ENCODE peak calls at places on chromosomes 2 and 18, in eight cellular contexts. One of them, this sample, is unnamed.

GRCh38 chr2:234444888-234445287 is 52.0 kb downstream of the ARL4C start:
- DNase-seq in activated effector memory CD4-positive, alpha-beta T cell treated with anti-CD3 and anti-CD28 coated beads, Interleukin-2, amount 50 U/mL, for 16 hours: peak; percentile 83
- DNase-seq in Peyer's patch: no peak
- DNase-seq in effector CD4-positive, alpha-beta T cell: peak; percentile 36
- DNase-seq in activated CD8-positive, alpha-beta memory T cell treated with anti-CD3 and anti-CD28 coated beads for 48 hours: peak; percentile 48
- DNase-seq in progenitor cell of endocrine pancreas: no peak
- DNase-seq in IMR-90: peak; percentile 98
- DNase-seq in endothelial cell: no peak
- DNase-seq in this sample: no peak

GRCh38 chr2:205967391-205968075 is 118.4 kb downstream of the INO80D start:
- DNase-seq in activated CD8-positive, alpha-beta memory T cell treated with anti-CD3 and anti-CD28 coated beads for 48 hours: no peak
- DNase-seq in Peyer's patch: no peak
- DNase-seq in IMR-90: peak; percentile 25
- DNase-seq in endothelial cell: no peak
- DNase-seq in progenitor cell of endocrine pancreas: no peak
- DNase-seq in effector CD4-positive, alpha-beta T cell: no peak
- DNase-seq in activated effector memory CD4-positive, alpha-beta T cell treated with anti-CD3 and anti-CD28 coated beads, Interleukin-2, amount 50 U/mL, for 16 hours: no peak
- DNase-seq in this sample: no peak

GRCh38 chr2:15914981-15915380 is 25.4 kb upstream of the MYCN start:
- DNase-seq in Peyer's patch: no peak
- DNase-seq in activated effector memory CD4-positive, alpha-beta T cell treated with anti-CD3 and anti-CD28 coated beads, Interleukin-2, amount 50 U/mL, for 16 hours: no peak
- DNase-seq in progenitor cell of endocrine pancreas: no peak
- DNase-seq in IMR-90: no peak
- DNase-seq in endothelial cell: no peak
- DNase-seq in effector CD4-positive, alpha-beta T cell: no peak
- DNase-seq in activated CD8-positive, alpha-beta memory T cell treated with anti-CD3 and anti-CD28 coated beads for 48 hours: no peak
- DNase-seq in this sample: no peak

GRCh38 chr2:180240774-180241173 is 233.7 kb upstream of the CWC22 start:
- DNase-seq in IMR-90: peak; percentile 22
- DNase-seq in effector CD4-positive, alpha-beta T cell: no peak
- DNase-seq in activated CD8-positive, alpha-beta memory T cell treated with anti-CD3 and anti-CD28 coated beads for 48 hours: no peak
- DNase-seq in progenitor cell of endocrine pancreas: no peak
- DNase-seq in Peyer's patch: no peak
- DNase-seq in activated effector memory CD4-positive, alpha-beta T cell treated with anti-CD3 and anti-CD28 coated beads, Interleukin-2, amount 50 U/mL, for 16 hours: no peak
- DNase-seq in endothelial cell: no peak
- DNase-seq in this sample: no peak

GRCh38 chr2:160836755-160837154 is 323.5 kb upstream of the TANK start:
- DNase-seq in activated effector memory CD4-positive, alpha-beta T cell treated with anti-CD3 and anti-CD28 coated beads, Interleukin-2, amount 50 U/mL, for 16 hours: no peak
- DNase-seq in Peyer's patch: no peak
- DNase-seq in activated CD8-positive, alpha-beta memory T cell treated with anti-CD3 and anti-CD28 coated beads for 48 hours: no peak
- DNase-seq in effector CD4-positive, alpha-beta T cell: no peak
- DNase-seq in endothelial cell: no peak
- DNase-seq in IMR-90: peak; percentile 96
- DNase-seq in progenitor cell of endocrine pancreas: no peak
- DNase-seq in this sample: no peak

GRCh38 chr2:18559531-18559930 is 922 bp downstream of the RDH14 start:
- DNase-seq in Peyer's patch: peak; percentile 46
- DNase-seq in activated effector memory CD4-positive, alpha-beta T cell treated with anti-CD3 and anti-CD28 coated beads, Interleukin-2, amount 50 U/mL, for 16 hours: no peak
- DNase-seq in progenitor cell of endocrine pancreas: no peak
- DNase-seq in effector CD4-positive, alpha-beta T cell: no peak
- DNase-seq in endothelial cell: no peak
- DNase-seq in activated CD8-positive, alpha-beta memory T cell treated with anti-CD3 and anti-CD28 coated beads for 48 hours: no peak
- DNase-seq in IMR-90: no peak
- DNase-seq in this sample: no peak

GRCh38 chr18:3247243-3248061 is at the start of gene MYL12A:
- DNase-seq in effector CD4-positive, alpha-beta T cell: peak; percentile 80
- DNase-seq in IMR-90: peak; percentile 98
- DNase-seq in progenitor cell of endocrine pancreas: peak; percentile 97
- DNase-seq in activated CD8-positive, alpha-beta memory T cell treated with anti-CD3 and anti-CD28 coated beads for 48 hours: peak; percentile 94
- DNase-seq in endothelial cell: peak; percentile 99
- DNase-seq in activated effector memory CD4-positive, alpha-beta T cell treated with anti-CD3 and anti-CD28 coated beads, Interleukin-2, amount 50 U/mL, for 16 hours: peak; percentile 96
- DNase-seq in Peyer's patch: peak; percentile 98
- DNase-seq in this sample: peak; percentile 84

GRCh38 chr2:15760232-15760890 is 168.7 kb downstream of the DDX1 start:
- DNase-seq in activated effector memory CD4-positive, alpha-beta T cell treated with anti-CD3 and anti-CD28 coated beads, Interleukin-2, amount 50 U/mL, for 16 hours: no peak
- DNase-seq in activated CD8-positive, alpha-beta memory T cell treated with anti-CD3 and anti-CD28 coated beads for 48 hours: no peak
- DNase-seq in progenitor cell of endocrine pancreas: no peak
- DNase-seq in IMR-90: no peak
- DNase-seq in Peyer's patch: no peak
- DNase-seq in effector CD4-positive, alpha-beta T cell: no peak
- DNase-seq in endothelial cell: no peak
- DNase-seq in this sample: no peak

GRCh38 chr18:53984021-53984420 is 240.4 kb downstream of the MBD2 start:
- DNase-seq in endothelial cell: no peak
- DNase-seq in activated effector memory CD4-positive, alpha-beta T cell treated with anti-CD3 and anti-CD28 coated beads, Interleukin-2, amount 50 U/mL, for 16 hours: no peak
- DNase-seq in effector CD4-positive, alpha-beta T cell: no peak
- DNase-seq in Peyer's patch: no peak
- DNase-seq in progenitor cell of endocrine pancreas: no peak
- DNase-seq in IMR-90: no peak
- DNase-seq in activated CD8-positive, alpha-beta memory T cell treated with anti-CD3 and anti-CD28 coated beads for 48 hours: no peak
- DNase-seq in this sample: no peak

GRCh38 chr2:241673797-241674725 is 12.6 kb downstream of the DTYMK start:
- DNase-seq in IMR-90: no peak
- DNase-seq in endothelial cell: no peak
- DNase-seq in Peyer's patch: no peak
- DNase-seq in activated effector memory CD4-positive, alpha-beta T cell treated with anti-CD3 and anti-CD28 coated beads, Interleukin-2, amount 50 U/mL, for 16 hours: no peak
- DNase-seq in progenitor cell of endocrine pancreas: no peak
- DNase-seq in effector CD4-positive, alpha-beta T cell: no peak
- DNase-seq in activated CD8-positive, alpha-beta memory T cell treated with anti-CD3 and anti-CD28 coated beads for 48 hours: no peak
- DNase-seq in this sample: no peak

GRCh38 chr2:121144111-121144510 is 140.9 kb downstream of the TFCP2L1 start:
- DNase-seq in IMR-90: no peak
- DNase-seq in effector CD4-positive, alpha-beta T cell: no peak
- DNase-seq in activated CD8-positive, alpha-beta memory T cell treated with anti-CD3 and anti-CD28 coated beads for 48 hours: no peak
- DNase-seq in endothelial cell: no peak
- DNase-seq in Peyer's patch: no peak
- DNase-seq in progenitor cell of endocrine pancreas: no peak
- DNase-seq in activated effector memory CD4-positive, alpha-beta T cell treated with anti-CD3 and anti-CD28 coated beads, Interleukin-2, amount 50 U/mL, for 16 hours: no peak
- DNase-seq in this sample: no peak

GRCh38 chr2:42371621-42372473 is 10.8 kb upstream of the COX7A2L start:
- DNase-seq in IMR-90: no peak
- DNase-seq in activated effector memory CD4-positive, alpha-beta T cell treated with anti-CD3 and anti-CD28 coated beads, Interleukin-2, amount 50 U/mL, for 16 hours: no peak
- DNase-seq in activated CD8-positive, alpha-beta memory T cell treated with anti-CD3 and anti-CD28 coated beads for 48 hours: no peak
- DNase-seq in effector CD4-positive, alpha-beta T cell: no peak
- DNase-seq in endothelial cell: no peak
- DNase-seq in progenitor cell of endocrine pancreas: no peak
- DNase-seq in Peyer's patch: no peak
- DNase-seq in this sample: no peak

GRCh38 chr2:19543271-19544019 is 185.0 kb upstream of the OSR1 start:
- DNase-seq in IMR-90: peak; percentile 26
- DNase-seq in Peyer's patch: no peak
- DNase-seq in endothelial cell: no peak
- DNase-seq in progenitor cell of endocrine pancreas: no peak
- DNase-seq in effector CD4-positive, alpha-beta T cell: no peak
- DNase-seq in activated CD8-positive, alpha-beta memory T cell treated with anti-CD3 and anti-CD28 coated beads for 48 hours: no peak
- DNase-seq in activated effector memory CD4-positive, alpha-beta T cell treated with anti-CD3 and anti-CD28 coated beads, Interleukin-2, amount 50 U/mL, for 16 hours: no peak
- DNase-seq in this sample: no peak

GRCh38 chr18:73365018-73365417 is 497.2 kb upstream of the NETO1 start:
- DNase-seq in activated CD8-positive, alpha-beta memory T cell treated with anti-CD3 and anti-CD28 coated beads for 48 hours: no peak
- DNase-seq in activated effector memory CD4-positive, alpha-beta T cell treated with anti-CD3 and anti-CD28 coated beads, Interleukin-2, amount 50 U/mL, for 16 hours: no peak
- DNase-seq in progenitor cell of endocrine pancreas: no peak
- DNase-seq in endothelial cell: no peak
- DNase-seq in Peyer's patch: no peak
- DNase-seq in IMR-90: peak; percentile 95
- DNase-seq in effector CD4-positive, alpha-beta T cell: no peak
- DNase-seq in this sample: no peak

GRCh38 chr2:46163031-46163430 is 134.2 kb upstream of the EPAS1 start:
- DNase-seq in endothelial cell: no peak
- DNase-seq in IMR-90: no peak
- DNase-seq in activated effector memory CD4-positive, alpha-beta T cell treated with anti-CD3 and anti-CD28 coated beads, Interleukin-2, amount 50 U/mL, for 16 hours: peak; percentile 55
- DNase-seq in progenitor cell of endocrine pancreas: no peak
- DNase-seq in effector CD4-positive, alpha-beta T cell: no peak
- DNase-seq in Peyer's patch: no peak
- DNase-seq in activated CD8-positive, alpha-beta memory T cell treated with anti-CD3 and anti-CD28 coated beads for 48 hours: no peak
- DNase-seq in this sample: no peak

GRCh38 chr2:120177011-120177621 is 46.1 kb downstream of the TMEM185B start:
- DNase-seq in progenitor cell of endocrine pancreas: no peak
- DNase-seq in activated effector memory CD4-positive, alpha-beta T cell treated with anti-CD3 and anti-CD28 coated beads, Interleukin-2, amount 50 U/mL, for 16 hours: peak; percentile 91
- DNase-seq in effector CD4-positive, alpha-beta T cell: peak; percentile 67
- DNase-seq in Peyer's patch: peak; percentile 56
- DNase-seq in endothelial cell: no peak
- DNase-seq in IMR-90: no peak
- DNase-seq in activated CD8-positive, alpha-beta memory T cell treated with anti-CD3 and anti-CD28 coated beads for 48 hours: peak; percentile 71
- DNase-seq in this sample: peak; percentile 56

GRCh38 chr2:177460973-177461585 is 68.5 kb downstream of the AGPS start:
- DNase-seq in activated CD8-positive, alpha-beta memory T cell treated with anti-CD3 and anti-CD28 coated beads for 48 hours: no peak
- DNase-seq in IMR-90: no peak
- DNase-seq in effector CD4-positive, alpha-beta T cell: no peak
- DNase-seq in activated effector memory CD4-positive, alpha-beta T cell treated with anti-CD3 and anti-CD28 coated beads, Interleukin-2, amount 50 U/mL, for 16 hours: no peak
- DNase-seq in Peyer's patch: no peak
- DNase-seq in endothelial cell: no peak
- DNase-seq in progenitor cell of endocrine pancreas: no peak
- DNase-seq in this sample: no peak

GRCh38 chr2:222972420-222972819 is 79.6 kb upstream of the KCNE4 start:
- DNase-seq in effector CD4-positive, alpha-beta T cell: no peak
- DNase-seq in IMR-90: no peak
- DNase-seq in Peyer's patch: no peak
- DNase-seq in activated effector memory CD4-positive, alpha-beta T cell treated with anti-CD3 and anti-CD28 coated beads, Interleukin-2, amount 50 U/mL, for 16 hours: no peak
- DNase-seq in endothelial cell: no peak
- DNase-seq in activated CD8-positive, alpha-beta memory T cell treated with anti-CD3 and anti-CD28 coated beads for 48 hours: no peak
- DNase-seq in progenitor cell of endocrine pancreas: no peak
- DNase-seq in this sample: no peak

GRCh38 chr18:22933206-22933957 is at the start of gene RBBP8:
- DNase-seq in Peyer's patch: peak; percentile 91
- DNase-seq in activated effector memory CD4-positive, alpha-beta T cell treated with anti-CD3 and anti-CD28 coated beads, Interleukin-2, amount 50 U/mL, for 16 hours: peak; percentile 94
- DNase-seq in endothelial cell: peak; percentile 87
- DNase-seq in IMR-90: peak; percentile 75
- DNase-seq in progenitor cell of endocrine pancreas: peak; percentile 77
- DNase-seq in activated CD8-positive, alpha-beta memory T cell treated with anti-CD3 and anti-CD28 coated beads for 48 hours: peak; percentile 74
- DNase-seq in effector CD4-positive, alpha-beta T cell: peak; percentile 71
- DNase-seq in this sample: peak; percentile 72

GRCh38 chr18:3380384-3380961 is 69.5 kb upstream of the TGIF1 start:
- DNase-seq in progenitor cell of endocrine pancreas: no peak
- DNase-seq in activated CD8-positive, alpha-beta memory T cell treated with anti-CD3 and anti-CD28 coated beads for 48 hours: no peak
- DNase-seq in Peyer's patch: no peak
- DNase-seq in activated effector memory CD4-positive, alpha-beta T cell treated with anti-CD3 and anti-CD28 coated beads, Interleukin-2, amount 50 U/mL, for 16 hours: no peak
- DNase-seq in effector CD4-positive, alpha-beta T cell: no peak
- DNase-seq in IMR-90: peak; percentile 58
- DNase-seq in endothelial cell: no peak
- DNase-seq in this sample: no peak

GRCh38 chr18:65725421-65726050 is 25.3 kb upstream of the CDH7 start:
- DNase-seq in effector CD4-positive, alpha-beta T cell: no peak
- DNase-seq in activated effector memory CD4-positive, alpha-beta T cell treated with anti-CD3 and anti-CD28 coated beads, Interleukin-2, amount 50 U/mL, for 16 hours: no peak
- DNase-seq in Peyer's patch: peak; percentile 58
- DNase-seq in progenitor cell of endocrine pancreas: peak; percentile 28
- DNase-seq in activated CD8-positive, alpha-beta memory T cell treated with anti-CD3 and anti-CD28 coated beads for 48 hours: no peak
- DNase-seq in IMR-90: no peak
- DNase-seq in endothelial cell: peak; percentile 53
- DNase-seq in this sample: no peak

GRCh38 chr18:8529609-8530008 is 79.6 kb upstream of the RAB12 start:
- DNase-seq in Peyer's patch: no peak
- DNase-seq in endothelial cell: no peak
- DNase-seq in effector CD4-positive, alpha-beta T cell: no peak
- DNase-seq in IMR-90: no peak
- DNase-seq in activated CD8-positive, alpha-beta memory T cell treated with anti-CD3 and anti-CD28 coated beads for 48 hours: no peak
- DNase-seq in progenitor cell of endocrine pancreas: no peak
- DNase-seq in activated effector memory CD4-positive, alpha-beta T cell treated with anti-CD3 and anti-CD28 coated beads, Interleukin-2, amount 50 U/mL, for 16 hours: no peak
- DNase-seq in this sample: no peak

GRCh38 chr2:84077504-84077903 is 381.6 kb downstream of the SUCLG1 start:
- DNase-seq in activated CD8-positive, alpha-beta memory T cell treated with anti-CD3 and anti-CD28 coated beads for 48 hours: no peak
- DNase-seq in endothelial cell: peak; percentile 41
- DNase-seq in activated effector memory CD4-positive, alpha-beta T cell treated with anti-CD3 and anti-CD28 coated beads, Interleukin-2, amount 50 U/mL, for 16 hours: no peak
- DNase-seq in progenitor cell of endocrine pancreas: no peak
- DNase-seq in effector CD4-positive, alpha-beta T cell: no peak
- DNase-seq in Peyer's patch: no peak
- DNase-seq in IMR-90: no peak
- DNase-seq in this sample: no peak

GRCh38 chr2:218569661-218570500 is 1.2 kb downstream of the CNOT9 start:
- DNase-seq in endothelial cell: no peak
- DNase-seq in Peyer's patch: no peak
- DNase-seq in activated effector memory CD4-positive, alpha-beta T cell treated with anti-CD3 and anti-CD28 coated beads, Interleukin-2, amount 50 U/mL, for 16 hours: peak; percentile 69
- DNase-seq in IMR-90: peak; percentile 67
- DNase-seq in activated CD8-positive, alpha-beta memory T cell treated with anti-CD3 and anti-CD28 coated beads for 48 hours: no peak
- DNase-seq in effector CD4-positive, alpha-beta T cell: no peak
- DNase-seq in progenitor cell of endocrine pancreas: no peak
- DNase-seq in this sample: no peak

GRCh38 chr18:79952457-79952995 is 1.1 kb upstream of the SLC66A2 start:
- DNase-seq in endothelial cell: no peak
- DNase-seq in Peyer's patch: no peak
- DNase-seq in IMR-90: no peak
- DNase-seq in activated CD8-positive, alpha-beta memory T cell treated with anti-CD3 and anti-CD28 coated beads for 48 hours: no peak
- DNase-seq in activated effector memory CD4-positive, alpha-beta T cell treated with anti-CD3 and anti-CD28 coated beads, Interleukin-2, amount 50 U/mL, for 16 hours: peak; percentile 55
- DNase-seq in effector CD4-positive, alpha-beta T cell: no peak
- DNase-seq in progenitor cell of endocrine pancreas: no peak
- DNase-seq in this sample: no peak

GRCh38 chr18:46915800-46916550 is 1.3 kb downstream of the PIAS2 start:
- DNase-seq in effector CD4-positive, alpha-beta T cell: no peak
- DNase-seq in progenitor cell of endocrine pancreas: no peak
- DNase-seq in activated effector memory CD4-positive, alpha-beta T cell treated with anti-CD3 and anti-CD28 coated beads, Interleukin-2, amount 50 U/mL, for 16 hours: no peak
- DNase-seq in Peyer's patch: no peak
- DNase-seq in activated CD8-positive, alpha-beta memory T cell treated with anti-CD3 and anti-CD28 coated beads for 48 hours: no peak
- DNase-seq in IMR-90: peak; percentile 4
- DNase-seq in endothelial cell: no peak
- DNase-seq in this sample: no peak

GRCh38 chr2:225122582-225123486 is 80.6 kb upstream of the DOCK10 start:
- DNase-seq in endothelial cell: peak; percentile 12
- DNase-seq in progenitor cell of endocrine pancreas: no peak
- DNase-seq in IMR-90: peak; percentile 47
- DNase-seq in activated CD8-positive, alpha-beta memory T cell treated with anti-CD3 and anti-CD28 coated beads for 48 hours: no peak
- DNase-seq in Peyer's patch: no peak
- DNase-seq in effector CD4-positive, alpha-beta T cell: no peak
- DNase-seq in activated effector memory CD4-positive, alpha-beta T cell treated with anti-CD3 and anti-CD28 coated beads, Interleukin-2, amount 50 U/mL, for 16 hours: no peak
- DNase-seq in this sample: no peak

GRCh38 chr2:228767196-228767595 is 503.9 kb downstream of the PID1 start:
- DNase-seq in activated effector memory CD4-positive, alpha-beta T cell treated with anti-CD3 and anti-CD28 coated beads, Interleukin-2, amount 50 U/mL, for 16 hours: no peak
- DNase-seq in Peyer's patch: no peak
- DNase-seq in progenitor cell of endocrine pancreas: no peak
- DNase-seq in IMR-90: peak; percentile 19
- DNase-seq in endothelial cell: no peak
- DNase-seq in effector CD4-positive, alpha-beta T cell: no peak
- DNase-seq in activated CD8-positive, alpha-beta memory T cell treated with anti-CD3 and anti-CD28 coated beads for 48 hours: no peak
- DNase-seq in this sample: no peak

GRCh38 chr2:5453648-5454390 is 238.4 kb upstream of the SOX11 start:
- DNase-seq in activated effector memory CD4-positive, alpha-beta T cell treated with anti-CD3 and anti-CD28 coated beads, Interleukin-2, amount 50 U/mL, for 16 hours: no peak
- DNase-seq in endothelial cell: no peak
- DNase-seq in Peyer's patch: no peak
- DNase-seq in activated CD8-positive, alpha-beta memory T cell treated with anti-CD3 and anti-CD28 coated beads for 48 hours: no peak
- DNase-seq in IMR-90: peak; percentile 31
- DNase-seq in effector CD4-positive, alpha-beta T cell: no peak
- DNase-seq in progenitor cell of endocrine pancreas: no peak
- DNase-seq in this sample: no peak

GRCh38 chr18:78146136-78146535 is 833.5 kb upstream of the SALL3 start:
- DNase-seq in Peyer's patch: no peak
- DNase-seq in effector CD4-positive, alpha-beta T cell: no peak
- DNase-seq in progenitor cell of endocrine pancreas: no peak
- DNase-seq in endothelial cell: no peak
- DNase-seq in activated CD8-positive, alpha-beta memory T cell treated with anti-CD3 and anti-CD28 coated beads for 48 hours: no peak
- DNase-seq in activated effector memory CD4-positive, alpha-beta T cell treated with anti-CD3 and anti-CD28 coated beads, Interleukin-2, amount 50 U/mL, for 16 hours: no peak
- DNase-seq in IMR-90: no peak
- DNase-seq in this sample: no peak

GRCh38 chr2:29482341-29482740 is 367.1 kb downstream of the CLIP4 start:
- DNase-seq in Peyer's patch: no peak
- DNase-seq in progenitor cell of endocrine pancreas: no peak
- DNase-seq in activated effector memory CD4-positive, alpha-beta T cell treated with anti-CD3 and anti-CD28 coated beads, Interleukin-2, amount 50 U/mL, for 16 hours: no peak
- DNase-seq in IMR-90: no peak
- DNase-seq in activated CD8-positive, alpha-beta memory T cell treated with anti-CD3 and anti-CD28 coated beads for 48 hours: no peak
- DNase-seq in endothelial cell: no peak
- DNase-seq in effector CD4-positive, alpha-beta T cell: no peak
- DNase-seq in this sample: no peak

GRCh38 chr2:45981388-45981930 is 315.7 kb upstream of the EPAS1 start:
- DNase-seq in activated effector memory CD4-positive, alpha-beta T cell treated with anti-CD3 and anti-CD28 coated beads, Interleukin-2, amount 50 U/mL, for 16 hours: no peak
- DNase-seq in IMR-90: no peak
- DNase-seq in progenitor cell of endocrine pancreas: no peak
- DNase-seq in activated CD8-positive, alpha-beta memory T cell treated with anti-CD3 and anti-CD28 coated beads for 48 hours: no peak
- DNase-seq in endothelial cell: no peak
- DNase-seq in effector CD4-positive, alpha-beta T cell: no peak
- DNase-seq in Peyer's patch: no peak
- DNase-seq in this sample: no peak

GRCh38 chr2:120736955-120737801 is 1.5 kb downstream of the GLI2 start:
- DNase-seq in activated effector memory CD4-positive, alpha-beta T cell treated with anti-CD3 and anti-CD28 coated beads, Interleukin-2, amount 50 U/mL, for 16 hours: peak; percentile 17
- DNase-seq in progenitor cell of endocrine pancreas: peak; percentile 7
- DNase-seq in endothelial cell: no peak
- DNase-seq in effector CD4-positive, alpha-beta T cell: no peak
- DNase-seq in activated CD8-positive, alpha-beta memory T cell treated with anti-CD3 and anti-CD28 coated beads for 48 hours: no peak
- DNase-seq in Peyer's patch: no peak
- DNase-seq in IMR-90: peak; percentile 92
- DNase-seq in this sample: no peak

GRCh38 chr18:44887227-44887631 is 206.5 kb downstream of the SETBP1 start:
- DNase-seq in activated effector memory CD4-positive, alpha-beta T cell treated with anti-CD3 and anti-CD28 coated beads, Interleukin-2, amount 50 U/mL, for 16 hours: peak; percentile 74
- DNase-seq in effector CD4-positive, alpha-beta T cell: no peak
- DNase-seq in IMR-90: peak; percentile 2
- DNase-seq in activated CD8-positive, alpha-beta memory T cell treated with anti-CD3 and anti-CD28 coated beads for 48 hours: peak; percentile 28
- DNase-seq in progenitor cell of endocrine pancreas: no peak
- DNase-seq in endothelial cell: no peak
- DNase-seq in Peyer's patch: no peak
- DNase-seq in this sample: no peak